ENCODE peak calls at places on chromosomes 13 and 19, in seven cellular contexts. G is heart left ventricle, A is HCT116, Z is endodermal cell, B is GM23248, N is ascending aorta, P is right lobe of liver. O is an unnamed sample. For H3K9me3, the result is how much of the 10 kb centered on the place peaks cover.

GRCh38 chr13:102589291-102589822 is 7.4 kb upstream of the TPP2 start:
- DNase-seq in G (no peak), A (no peak), Z (no peak), B (peak), N (no peak), P (no peak), O (no peak)

GRCh38 chr13:39538826-39539555 is 64.0 kb downstream of the LHFPL6 start:
- DNase-seq in G (no peak), A (no peak), Z (no peak), B (peak), N (no peak), P (no peak), O (no peak)

GRCh38 chr13:39144941-39145533 is 106.8 kb downstream of the NHLRC3 start:
- DNase-seq in G (peak), A (peak), Z (peak), B (peak), N (no peak), P (peak), O (no peak)

GRCh38 chr13:99522288-99522687 is 21.0 kb downstream of the TM9SF2 start:
- DNase-seq in G (no peak), A (no peak), Z (no peak), B (peak), N (no peak), P (no peak), O (no peak)

GRCh38 chr13:76697277-76697676 is 188.9 kb downstream of the KCTD12 start:
- DNase-seq in G (no peak), A (no peak), Z (no peak), B (no peak), N (no peak), P (no peak), O (no peak)

GRCh38 chr13:70844391-70845108 is 736.3 kb upstream of the KLHL1 start:
- DNase-seq in G (no peak), A (no peak), Z (no peak), B (no peak), N (no peak), P (no peak), O (no peak)

GRCh38 chr19:40629346-40629745 is 28.2 kb downstream of the LTBP4 start:
- DNase-seq in G (no peak), A (no peak), Z (no peak), B (no peak), N (no peak), P (no peak), O (no peak)

GRCh38 chr13:79128158-79128557 is 277.9 kb downstream of the RBM26 start:
- DNase-seq in G (no peak), A (no peak), Z (no peak), B (peak), N (no peak), P (no peak), O (no peak)

GRCh38 chr19:41925208-41926003 is 2.8 kb downstream of the ERFL start:
- DNase-seq in G (no peak), A (no peak), Z (no peak), B (no peak), N (no peak), P (no peak), O (no peak)

GRCh38 chr19:56393119-56394012 is at the start of gene ZNF582:
- DNase-seq in G (peak), A (no peak), Z (peak), B (peak), N (peak), P (peak), O (peak)

GRCh38 chr13:80363890-80364503 is 23.1 kb upstream of the SPRY2 start:
- DNase-seq in G (no peak), A (no peak), Z (no peak), B (peak), N (no peak), P (no peak), O (no peak)

GRCh38 chr19:48186541-48186991 is 16.1 kb downstream of the ZSWIM9 start:
- DNase-seq in G (no peak), A (no peak), Z (no peak), B (no peak), N (no peak), P (no peak), O (no peak)

GRCh38 chr13:98570929-98571372 is 6.0 kb downstream of the STK24 start:
- DNase-seq in G (peak), A (peak), Z (no peak), B (no peak), N (no peak), P (no peak), O (peak)

GRCh38 chr19:51131780-51132680 is 7.3 kb downstream of the SIGLEC9 start:
- DNase-seq in G (peak), A (peak), Z (no peak), B (peak), N (no peak), P (no peak), O (no peak)

GRCh38 chr19:51621178-51621577 is 9.0 kb downstream of the SIGLEC5 start:
- DNase-seq in G (no peak), A (no peak), Z (no peak), B (no peak), N (no peak), P (no peak), O (no peak)

GRCh38 chr19:44625531-44626066 is 12.2 kb downstream of the IGSF23 start:
- DNase-seq in G (no peak), A (no peak), Z (no peak), B (peak), N (no peak), P (no peak), O (no peak)

GRCh38 chr13:28116736-28117135 is 16.4 kb upstream of the FLT3 start:
- DNase-seq in G (no peak), A (no peak), Z (no peak), B (no peak), N (no peak), P (no peak), O (no peak)

GRCh38 chr19:15195381-15195964 is 5.3 kb downstream of the NOTCH3 start:
- DNase-seq in G (peak), A (no peak), Z (peak), B (peak), N (peak), P (no peak), O (no peak)

GRCh38 chr13:45718063-45718462 is 15.9 kb downstream of the CBY2 start:
- DNase-seq in G (no peak), A (peak), Z (peak), B (peak), N (no peak), P (no peak), O (no peak)

GRCh38 chr13:114038211-114038613 is 64.3 kb upstream of the C13orf46 start:
- DNase-seq in G (no peak), A (no peak), Z (no peak), B (peak), N (no peak), P (no peak), O (no peak)

GRCh38 chr13:91375119-91375729 is 23.2 kb upstream of the GPC5 start:
- DNase-seq in G (no peak), A (no peak), Z (no peak), B (peak), N (no peak), P (no peak), O (no peak)

GRCh38 chr19:41848666-41849065 is 3.8 kb downstream of the DMRTC2 start:
- DNase-seq in G (no peak), A (no peak), Z (no peak), B (no peak), N (no peak), P (no peak), O (no peak)

GRCh38 chr13:82654851-82655517 is 1227.3 kb downstream of the SLITRK1 start:
- DNase-seq in G (peak), A (no peak), Z (no peak), B (peak), N (peak), P (no peak), O (no peak)

GRCh38 chr19:13119654-13120053 is 1.6 kb downstream of the NACC1 start:
- DNase-seq in G (no peak), A (no peak), Z (peak), B (peak), N (no peak), P (no peak), O (no peak)
- H3K4me3 ChIP-seq in G (no peak), A (peak), Z (peak), B (peak), N (peak), P (peak), O (no peak)

GRCh38 chr19:8826371-8826770 is 5.7 kb downstream of the ZNF558 start:
- DNase-seq in G (no peak), A (no peak), Z (no peak), B (no peak), N (no peak), P (no peak), O (no peak)
- H3K9me3 ChIP-seq in G (under half), A (under half), Z (half or more), B (under half), N (under half), P (under half), O (under half)

DNA sequence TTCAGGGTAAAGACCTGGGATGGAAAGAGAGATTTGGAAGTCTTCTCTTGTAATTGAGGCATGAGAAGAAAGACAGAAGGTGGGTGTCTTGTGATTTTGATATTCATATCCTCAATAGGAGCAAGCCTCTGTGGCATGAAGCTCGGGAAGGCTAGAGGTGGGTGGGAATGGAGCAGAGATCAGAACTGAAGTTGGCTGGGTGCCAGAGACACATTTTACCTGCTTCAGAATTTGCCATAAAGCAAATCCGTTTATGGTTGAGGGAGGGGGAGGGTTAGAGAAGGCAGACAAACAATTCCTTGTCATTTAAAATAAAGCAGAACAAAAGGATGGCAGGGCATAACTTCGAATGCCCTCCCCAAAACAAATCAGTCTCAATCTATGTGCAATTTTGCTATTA is 305.9 kb downstream of the KLF5 start:
- DNase-seq in G (no peak), A (no peak), Z (no peak), B (no peak), N (no peak), P (no peak), O (no peak)
- H3K27ac ChIP-seq in G (no peak), A (no peak), Z (no peak), B (no peak), N (no peak), P (no peak), O (no peak)

DNA sequence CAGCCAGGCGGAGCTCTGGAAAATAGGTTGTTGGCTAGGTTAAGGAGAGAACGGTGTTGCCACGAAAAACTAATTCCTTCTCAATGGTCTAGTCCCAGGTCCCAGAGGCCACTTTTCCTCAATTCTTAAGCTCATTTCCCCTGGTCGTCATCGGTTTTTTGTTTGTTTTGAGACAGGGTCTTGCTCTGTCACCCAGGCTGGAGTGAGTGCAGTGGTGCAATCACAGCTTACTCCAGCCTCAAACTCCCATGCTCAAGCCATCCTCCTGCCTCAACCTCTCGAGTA is 1.2 kb downstream of the SF3A2 start:
- DNase-seq in G (no peak), A (no peak), Z (no peak), B (no peak), N (no peak), P (no peak), O (no peak)
- H3K4me3 ChIP-seq in G (no peak), A (peak), Z (peak), B (peak), N (peak), P (peak), O (peak)

DNA sequence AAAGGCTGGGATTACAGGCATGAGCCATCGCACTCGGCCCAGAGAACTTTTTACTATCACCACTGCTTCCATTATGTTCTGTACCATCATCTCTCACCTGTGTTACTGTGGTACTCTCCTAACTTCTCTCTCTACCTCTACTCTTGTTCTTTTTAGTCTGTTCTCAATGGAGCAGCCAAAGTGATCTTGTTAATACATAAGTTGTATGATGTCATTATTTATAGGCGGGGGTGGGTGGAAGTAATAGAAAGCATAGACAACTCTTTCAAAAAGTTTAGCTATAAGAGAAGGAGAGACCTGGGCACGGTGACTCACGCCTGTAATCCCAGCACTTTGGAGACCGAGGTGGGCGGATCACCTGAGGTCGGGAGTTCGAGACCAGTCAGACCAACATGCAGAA is 3.0 kb downstream of the ZNF570 start:
- DNase-seq in G (no peak), A (no peak), Z (no peak), B (no peak), N (no peak), P (no peak), O (no peak)
- H3K9me3 ChIP-seq in G (under half), A (under half), Z (half or more), B (under half), N (half or more), P (under half), O (under half)

GRCh38 chr13:21987793-21988192 is 316.9 kb downstream of the FGF9 start:
- DNase-seq in G (no peak), A (no peak), Z (no peak), B (no peak), N (no peak), P (no peak), O (no peak)

GRCh38 chr13:21988624-21989023 is 317.8 kb downstream of the FGF9 start:
- DNase-seq in G (no peak), A (no peak), Z (no peak), B (no peak), N (no peak), P (no peak), O (no peak)

GRCh38 chr13:21984156-21984555 is 313.3 kb downstream of the FGF9 start:
- DNase-seq in G (no peak), A (no peak), Z (no peak), B (no peak), N (no peak), P (no peak), O (no peak)

DNA sequence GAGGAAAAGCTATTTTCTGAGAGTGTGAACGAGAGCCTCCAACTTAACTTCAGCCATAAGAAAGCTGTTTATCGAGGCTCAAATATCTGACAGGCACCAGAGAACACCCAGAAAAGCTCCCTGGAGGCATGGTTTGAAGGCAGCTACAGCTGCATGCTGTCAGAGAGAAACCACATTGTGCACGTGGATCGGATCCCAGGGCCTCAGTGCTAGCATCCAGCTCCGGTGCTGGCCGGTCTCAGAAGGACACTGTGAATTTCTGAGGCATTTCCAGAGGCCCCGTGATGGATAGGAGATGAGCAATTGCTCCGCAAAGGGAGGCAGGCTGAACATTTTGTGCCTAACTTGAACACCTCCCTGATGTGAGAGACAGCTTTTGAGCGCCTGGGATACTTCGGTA is 315.7 kb downstream of the FGF9 start:
- DNase-seq in G (peak), A (no peak), Z (no peak), B (peak), N (no peak), P (no peak), O (no peak)
- H3K27ac ChIP-seq in G (peak), A (no peak), Z (no peak), B (no peak), N (no peak), P (no peak), O (no peak)

GRCh38 chr13:33348366-33348765 is 62.8 kb upstream of the STARD13 start:
- DNase-seq in G (no peak), A (no peak), Z (no peak), B (peak), N (no peak), P (no peak), O (no peak)
- H3K4me3 ChIP-seq in G (no peak), A (no peak), Z (no peak), B (no peak), N (peak), P (no peak), O (no peak)

GRCh38 chr13:19172007-19172646 is 9.5 kb downstream of the TUBA3C start:
- DNase-seq in G (no peak), A (no peak), Z (no peak), B (no peak), N (no peak), P (no peak), O (no peak)
- H3K9me3 ChIP-seq in G (under half), A (under half), Z (half or more), B (under half), N (under half), P (under half), O (under half)

DNA sequence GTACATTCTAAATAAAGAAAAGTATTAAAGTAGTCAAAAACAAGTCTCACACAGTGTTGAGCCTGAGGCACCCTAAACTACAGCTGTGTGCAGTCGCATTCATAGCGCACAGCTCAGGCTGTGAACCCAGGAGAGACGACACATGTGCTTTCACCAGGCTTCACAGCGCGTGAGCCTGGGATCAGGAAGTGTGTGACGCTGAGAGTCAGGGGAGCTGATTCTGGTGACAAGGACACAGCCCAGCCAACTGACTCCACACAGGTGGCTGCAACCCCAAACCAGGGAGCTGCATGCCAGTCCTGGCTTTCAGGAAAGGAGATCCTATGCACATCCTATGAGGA is 41.6 kb downstream of the COL4A1 start:
- DNase-seq in G (no peak), A (no peak), Z (peak), B (no peak), N (no peak), P (no peak), O (no peak)
- H3K27ac ChIP-seq in G (peak), A (no peak), Z (peak), B (no peak), N (peak), P (no peak), O (no peak)

O was measured in naive thymus-derived CD4-positive, alpha-beta T cell.